ENCODE peak calls at places on chromosome 13, in seven cellular contexts. F is HCT116, W is suprapubic skin, M is lower leg skin, U is right lobe of liver, K is IMR-90, C is spleen. G is an unnamed sample.

GRCh38 chr13:94480672-94481145 is 1.2 kb upstream of the DCT start:
- DNase-seq in F (no peak), U (no peak), K (peak), W (no peak), C (no peak), M (no peak), G (no peak)

GRCh38 chr13:97948041-97948440 is 5.4 kb upstream of the IPO5 start:
- DNase-seq in C (no peak), M (no peak), W (no peak), U (no peak), F (no peak), K (peak), G (no peak)

GRCh38 chr13:73158851-73159250 is 100.0 kb downstream of the KLF5 start:
- DNase-seq in K (peak), C (no peak), M (no peak), W (no peak), F (no peak), U (no peak), G (no peak)

GRCh38 chr13:40070357-40070756 is 414.9 kb downstream of the COG6 start:
- DNase-seq in K (no peak), W (no peak), M (no peak), U (no peak), F (no peak), C (no peak), G (no peak)

GRCh38 chr13:79354285-79354684 is 51.8 kb downstream of the RBM26 start:
- DNase-seq in F (no peak), K (no peak), W (no peak), U (no peak), M (no peak), C (no peak), G (peak)

GRCh38 chr13:21576424-21576823 is 27.5 kb downstream of the MICU2 start:
- DNase-seq in U (no peak), W (no peak), K (peak), C (no peak), F (no peak), M (no peak), G (no peak)

GRCh38 chr13:111372651-111373425 is 52.4 kb downstream of the TEX29 start:
- DNase-seq in M (no peak), F (no peak), C (peak), K (no peak), U (no peak), W (no peak), G (no peak)

GRCh38 chr13:73230714-73231113 is 171.9 kb downstream of the KLF5 start:
- DNase-seq in F (no peak), W (no peak), C (no peak), U (no peak), M (no peak), K (no peak), G (no peak)

GRCh38 chr13:66218583-66218982 is 1011.6 kb downstream of the PCDH9 start:
- DNase-seq in K (no peak), M (no peak), W (no peak), F (no peak), C (no peak), U (no peak), G (no peak)

GRCh38 chr13:76809369-76809768 is 76.8 kb downstream of the KCTD12 start:
- DNase-seq in M (no peak), W (no peak), U (no peak), C (no peak), F (no peak), K (no peak), G (no peak)

GRCh38 chr13:112896736-112897602 is 72.0 kb upstream of the MCF2L start:
- DNase-seq in K (no peak), M (no peak), W (no peak), F (no peak), U (peak), C (peak), G (no peak)

DNA sequence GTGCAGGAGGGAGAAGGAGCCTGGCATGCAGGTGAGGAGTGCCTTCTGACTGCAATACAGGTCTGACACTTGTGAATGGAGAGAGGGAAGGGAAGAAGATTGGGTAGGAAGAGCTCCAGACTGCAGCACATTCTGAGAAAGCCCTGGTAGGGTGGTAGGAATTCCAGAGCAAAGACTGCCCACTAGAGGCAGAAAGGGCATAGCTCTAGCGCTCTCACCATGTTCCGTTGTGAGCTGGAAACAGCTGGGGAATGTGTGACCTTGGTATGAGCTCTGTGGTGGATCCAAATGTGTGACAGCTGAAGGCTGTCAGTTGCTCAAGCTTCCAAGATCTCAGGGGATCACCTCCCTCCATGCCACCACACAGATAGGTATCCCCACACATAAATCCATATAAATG is 2.9 kb upstream of the MTUS2 start:
- DNase-seq in F (no peak), W (no peak), M (no peak), C (no peak), K (no peak), U (no peak), G (no peak)
- TF ChIP-seq CTCF in F (peak), W (no peak), M (no peak), C (no peak), K (no peak), U (no peak), G (no peak)

GRCh38 chr13:33352023-33352422 is 66.5 kb upstream of the STARD13 start:
- DNase-seq in F (no peak), W (no peak), M (no peak), C (no peak), K (no peak), U (no peak), G (no peak)

GRCh38 chr13:33349996-33350826 is 64.7 kb upstream of the STARD13 start:
- DNase-seq in K (peak), W (no peak), C (peak), F (no peak), U (peak), M (peak), G (peak)

GRCh38 chr13:33349314-33349995 is 63.9 kb upstream of the STARD13 start:
- DNase-seq in K (no peak), F (no peak), U (peak), C (no peak), M (no peak), W (no peak), G (peak)

GRCh38 chr13:33352520-33352919 is 67.0 kb upstream of the STARD13 start:
- DNase-seq in U (no peak), W (no peak), F (no peak), C (no peak), M (no peak), K (no peak), G (no peak)

DNA sequence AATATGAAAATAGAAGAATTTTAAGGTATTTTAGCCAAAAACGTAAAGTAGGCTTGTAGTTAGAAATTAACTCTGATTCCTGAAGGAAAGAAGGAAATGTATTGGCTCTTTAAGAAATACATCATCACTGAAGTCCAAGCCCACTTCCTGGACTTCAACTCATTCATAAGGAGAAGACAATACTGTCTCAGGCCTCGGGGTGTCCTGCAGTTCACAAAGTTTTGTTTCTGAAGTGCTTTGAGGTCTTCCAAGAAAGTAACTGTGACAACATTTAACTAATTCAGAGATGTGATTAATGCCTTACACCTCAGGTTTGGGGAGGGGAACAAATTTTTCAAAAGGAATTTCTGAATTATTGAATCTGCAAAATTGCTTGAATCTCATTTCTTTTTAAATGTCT is 65.8 kb upstream of the STARD13 start:
- DNase-seq in M (no peak), U (no peak), F (peak), W (no peak), C (no peak), K (peak), G (no peak)
- TF ChIP-seq POLR2A in M (no peak), U (peak), F (no peak), W (no peak), C (no peak), K (no peak), G (no peak)

GRCh38 chr13:34833562-34834182 is 108.4 kb upstream of the NBEA start:
- DNase-seq in K (peak), F (peak), W (no peak), C (no peak), M (no peak), U (no peak), G (no peak)
- TF ChIP-seq CTCF in K (no peak), F (peak), W (no peak), C (no peak), M (no peak), U (no peak), G (no peak)

GRCh38 chr13:19863323-19864017 is at the start of gene ZMYM5:
- DNase-seq in M (peak), U (peak), K (peak), W (peak), C (peak), F (peak), G (peak)
- TF ChIP-seq POLR2A in M (no peak), U (peak), K (peak), W (peak), C (peak), F (peak), G (peak)

GRCh38 chr13:30766957-30767603 is 31.7 kb downstream of the ALOX5AP start:
- DNase-seq in U (no peak), F (no peak), M (no peak), W (no peak), K (no peak), C (no peak), G (no peak)
- TF ChIP-seq CTCF in U (no peak), F (no peak), M (no peak), W (no peak), K (no peak), C (no peak), G (no peak)

GRCh38 chr13:50082426-50083283 is 67.4 kb downstream of the KCNRG start:
- DNase-seq in U (peak), K (peak), F (peak), M (peak), W (no peak), C (peak), G (peak)

GRCh38 chr13:50080158-50080855 is 65.1 kb downstream of the KCNRG start:
- DNase-seq in M (no peak), U (no peak), W (no peak), C (no peak), K (peak), F (no peak), G (peak)

GRCh38 chr13:50081106-50081898 is 66.1 kb downstream of the KCNRG start:
- DNase-seq in M (peak), U (peak), C (peak), W (no peak), K (no peak), F (no peak), G (peak)

GRCh38 chr13:50080856-50081105 is 65.5 kb downstream of the KCNRG start:
- DNase-seq in U (no peak), C (no peak), K (peak), W (no peak), M (no peak), F (no peak), G (no peak)

DNA sequence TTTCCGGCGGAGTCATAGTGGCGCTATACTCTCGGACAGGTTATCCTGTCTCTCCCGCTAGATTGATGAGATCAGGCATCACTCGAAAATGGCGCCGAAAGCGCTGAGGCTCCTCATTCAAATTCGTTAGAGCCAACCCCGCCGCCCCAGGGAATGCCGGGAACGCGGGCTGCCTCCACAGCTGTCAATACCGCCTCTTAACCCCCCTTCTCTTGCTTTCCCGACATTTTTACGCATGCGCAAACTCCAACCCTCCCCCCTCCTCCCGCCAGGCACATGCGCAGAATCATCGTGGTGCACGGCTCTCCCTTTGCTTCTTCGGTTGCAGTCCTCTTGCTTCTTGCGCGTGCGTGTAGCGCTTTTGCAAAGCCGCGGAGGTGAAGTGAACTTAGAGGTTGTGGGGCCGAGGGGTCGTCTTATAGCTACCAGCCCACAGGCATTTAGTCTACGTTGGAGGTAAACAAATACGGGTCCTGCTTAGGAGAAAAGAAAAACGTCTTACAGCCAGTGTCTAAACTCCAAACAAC is 66.7 kb downstream of the KCNRG start:
- DNase-seq in K (peak), F (peak), M (peak), C (peak), W (peak), U (peak), G (peak)
- TF ChIP-seq POLR2A in K (peak), F (peak), M (no peak), C (peak), W (no peak), U (peak), G (peak)

G was measured in thyroid gland.